ENCODE peak calls at places on chromosomes 7 and 10, in ten cellular contexts. One of them, this sample, is unnamed.

GRCh38 chr7:40544932-40545331 is 410.1 kb downstream of the SUGCT start:
- DNase-seq in hippocampal formation: no peak
- DNase-seq in AG04449: no peak
- DNase-seq in GM13977: no peak
- DNase-seq in activated T-helper 1 cell treated with anti-CD3 and anti-CD28 coated beads, Interleukin-2, amount 50 U/mL, for 16 hours: no peak
- DNase-seq in H4: no peak
- DNase-seq in heart left ventricle: no peak
- DNase-seq in neural progenitor cell: no peak
- DNase-seq in GDM1: no peak
- DNase-seq in ACHN: no peak
- DNase-seq in this sample: no peak

GRCh38 chr10:123144697-123145541 is 3.0 kb upstream of the HMX2 start:
- DNase-seq in hippocampal formation: no peak
- DNase-seq in AG04449: no peak
- DNase-seq in GM13977: peak
- DNase-seq in activated T-helper 1 cell treated with anti-CD3 and anti-CD28 coated beads, Interleukin-2, amount 50 U/mL, for 16 hours: no peak
- DNase-seq in H4: no peak
- DNase-seq in heart left ventricle: no peak
- DNase-seq in neural progenitor cell: peak
- DNase-seq in GDM1: no peak
- DNase-seq in ACHN: peak
- DNase-seq in this sample: no peak

GRCh38 chr7:867406-868188 is 8.8 kb upstream of the GET4 start:
- DNase-seq in hippocampal formation: no peak
- DNase-seq in AG04449: no peak
- DNase-seq in GM13977: no peak
- DNase-seq in activated T-helper 1 cell treated with anti-CD3 and anti-CD28 coated beads, Interleukin-2, amount 50 U/mL, for 16 hours: no peak
- DNase-seq in H4: peak
- DNase-seq in heart left ventricle: peak
- DNase-seq in neural progenitor cell: no peak
- DNase-seq in GDM1: no peak
- DNase-seq in ACHN: peak
- DNase-seq in this sample: no peak

GRCh38 chr7:6272481-6273323 is at the start of gene CYTH3:
- DNase-seq in hippocampal formation: peak
- DNase-seq in AG04449: no peak
- DNase-seq in GM13977: peak
- DNase-seq in activated T-helper 1 cell treated with anti-CD3 and anti-CD28 coated beads, Interleukin-2, amount 50 U/mL, for 16 hours: peak
- DNase-seq in H4: peak
- DNase-seq in heart left ventricle: peak
- DNase-seq in neural progenitor cell: peak
- DNase-seq in GDM1: peak
- DNase-seq in ACHN: peak
- DNase-seq in this sample: peak

GRCh38 chr10:13099144-13099665 is 758 bp upstream of the OPTN start:
- DNase-seq in hippocampal formation: peak
- DNase-seq in AG04449: no peak
- DNase-seq in GM13977: peak
- DNase-seq in activated T-helper 1 cell treated with anti-CD3 and anti-CD28 coated beads, Interleukin-2, amount 50 U/mL, for 16 hours: no peak
- DNase-seq in H4: peak
- DNase-seq in heart left ventricle: peak
- DNase-seq in neural progenitor cell: peak
- DNase-seq in GDM1: no peak
- DNase-seq in ACHN: peak
- DNase-seq in this sample: peak

GRCh38 chr7:33738260-33738935 is 166.9 kb upstream of the BMPER start:
- DNase-seq in hippocampal formation: no peak
- DNase-seq in AG04449: no peak
- DNase-seq in GM13977: no peak
- DNase-seq in activated T-helper 1 cell treated with anti-CD3 and anti-CD28 coated beads, Interleukin-2, amount 50 U/mL, for 16 hours: no peak
- DNase-seq in H4: no peak
- DNase-seq in heart left ventricle: no peak
- DNase-seq in neural progenitor cell: no peak
- DNase-seq in GDM1: no peak
- DNase-seq in ACHN: no peak
- DNase-seq in this sample: no peak

GRCh38 chr10:58173391-58173790 is 94.3 kb downstream of the IPMK start:
- DNase-seq in hippocampal formation: no peak
- DNase-seq in AG04449: no peak
- DNase-seq in GM13977: no peak
- DNase-seq in activated T-helper 1 cell treated with anti-CD3 and anti-CD28 coated beads, Interleukin-2, amount 50 U/mL, for 16 hours: no peak
- DNase-seq in H4: no peak
- DNase-seq in heart left ventricle: no peak
- DNase-seq in neural progenitor cell: no peak
- DNase-seq in GDM1: no peak
- DNase-seq in ACHN: no peak
- DNase-seq in this sample: no peak

GRCh38 chr10:128463991-128464755 is 337.9 kb upstream of the MKI67 start:
- DNase-seq in hippocampal formation: no peak
- DNase-seq in AG04449: peak
- DNase-seq in GM13977: no peak
- DNase-seq in activated T-helper 1 cell treated with anti-CD3 and anti-CD28 coated beads, Interleukin-2, amount 50 U/mL, for 16 hours: no peak
- DNase-seq in H4: peak
- DNase-seq in heart left ventricle: no peak
- DNase-seq in neural progenitor cell: peak
- DNase-seq in GDM1: no peak
- DNase-seq in ACHN: peak
- DNase-seq in this sample: peak

GRCh38 chr7:23462846-23463245 is 7.4 kb downstream of the IGF2BP3 start:
- DNase-seq in hippocampal formation: peak
- DNase-seq in AG04449: no peak
- DNase-seq in GM13977: peak
- DNase-seq in activated T-helper 1 cell treated with anti-CD3 and anti-CD28 coated beads, Interleukin-2, amount 50 U/mL, for 16 hours: no peak
- DNase-seq in H4: peak
- DNase-seq in heart left ventricle: no peak
- DNase-seq in neural progenitor cell: no peak
- DNase-seq in GDM1: peak
- DNase-seq in ACHN: peak
- DNase-seq in this sample: peak

GRCh38 chr10:5840314-5841307 is 27.4 kb upstream of the GDI2 start:
- DNase-seq in hippocampal formation: peak
- DNase-seq in AG04449: no peak
- DNase-seq in GM13977: peak
- DNase-seq in activated T-helper 1 cell treated with anti-CD3 and anti-CD28 coated beads, Interleukin-2, amount 50 U/mL, for 16 hours: no peak
- DNase-seq in H4: no peak
- DNase-seq in heart left ventricle: peak
- DNase-seq in neural progenitor cell: peak
- DNase-seq in GDM1: no peak
- DNase-seq in ACHN: no peak
- DNase-seq in this sample: peak

GRCh38 chr10:112280205-112280921 is 2.8 kb upstream of the TECTB start:
- DNase-seq in hippocampal formation: no peak
- DNase-seq in AG04449: no peak
- DNase-seq in GM13977: no peak
- DNase-seq in activated T-helper 1 cell treated with anti-CD3 and anti-CD28 coated beads, Interleukin-2, amount 50 U/mL, for 16 hours: no peak
- DNase-seq in H4: no peak
- DNase-seq in heart left ventricle: no peak
- DNase-seq in neural progenitor cell: no peak
- DNase-seq in GDM1: no peak
- DNase-seq in ACHN: no peak
- DNase-seq in this sample: no peak